ENCODE peak calls at places on chromosomes 16 and 17, in seven cellular contexts. One of them, this sample, is unnamed. For H3K4me1, the result is how much of the 10 kb centered on the place peaks cover.

GRCh38 chr16:83441523-83441922 is 366.3 kb upstream of the HSBP1 start:
- DNase-seq in mammary epithelial cell: peak
- DNase-seq in GM23338: no peak
- DNase-seq in HCT116: no peak
- DNase-seq in GM23248: peak
- DNase-seq in A673: no peak
- DNase-seq in endothelial cell of umbilical vein: peak
- DNase-seq in this sample: no peak

GRCh38 chr17:67434061-67434525 is 57.0 kb downstream of the PITPNC1 start:
- DNase-seq in mammary epithelial cell: no peak
- DNase-seq in GM23338: no peak
- DNase-seq in HCT116: no peak
- DNase-seq in GM23248: peak
- DNase-seq in A673: peak
- DNase-seq in endothelial cell of umbilical vein: no peak
- DNase-seq in this sample: no peak

GRCh38 chr16:8959921-8960787 is 3.6 kb downstream of the USP7 start:
- DNase-seq in mammary epithelial cell: no peak
- DNase-seq in GM23338: peak
- DNase-seq in HCT116: no peak
- DNase-seq in GM23248: peak
- DNase-seq in A673: no peak
- DNase-seq in endothelial cell of umbilical vein: peak
- DNase-seq in this sample: no peak

GRCh38 chr17:6452471-6453266 is 8.4 kb downstream of the PIMREG start:
- DNase-seq in mammary epithelial cell: no peak
- DNase-seq in GM23338: peak
- DNase-seq in HCT116: no peak
- DNase-seq in GM23248: no peak
- DNase-seq in A673: no peak
- DNase-seq in endothelial cell of umbilical vein: no peak
- DNase-seq in this sample: no peak

GRCh38 chr16:28062261-28063046 is 1.1 kb downstream of the GSG1L start:
- DNase-seq in mammary epithelial cell: no peak
- DNase-seq in GM23338: no peak
- DNase-seq in HCT116: no peak
- DNase-seq in GM23248: no peak
- DNase-seq in A673: no peak
- DNase-seq in endothelial cell of umbilical vein: no peak
- DNase-seq in this sample: no peak

GRCh38 chr17:57234252-57235092 is 21.9 kb upstream of the MSI2 start:
- DNase-seq in mammary epithelial cell: no peak
- DNase-seq in GM23338: peak
- DNase-seq in HCT116: no peak
- DNase-seq in GM23248: no peak
- DNase-seq in A673: no peak
- DNase-seq in endothelial cell of umbilical vein: no peak
- DNase-seq in this sample: no peak

GRCh38 chr16:68235882-68236803 is at the start of gene ESRP2:
- DNase-seq in mammary epithelial cell: peak
- DNase-seq in GM23338: peak
- DNase-seq in HCT116: peak
- DNase-seq in GM23248: peak
- DNase-seq in A673: no peak
- DNase-seq in endothelial cell of umbilical vein: no peak
- DNase-seq in this sample: peak

GRCh38 chr16:11780988-11781680 is 15.9 kb downstream of the ZC3H7A start:
- DNase-seq in mammary epithelial cell: no peak
- DNase-seq in GM23338: no peak
- DNase-seq in HCT116: no peak
- DNase-seq in GM23248: no peak
- DNase-seq in A673: no peak
- DNase-seq in endothelial cell of umbilical vein: no peak
- DNase-seq in this sample: no peak

GRCh38 chr17:50841949-50842354 is 6.6 kb downstream of the WFIKKN2 start:
- DNase-seq in mammary epithelial cell: peak
- DNase-seq in GM23338: peak
- DNase-seq in HCT116: peak
- DNase-seq in GM23248: peak
- DNase-seq in A673: peak
- DNase-seq in endothelial cell of umbilical vein: peak
- DNase-seq in this sample: no peak

GRCh38 chr17:26963163-26963503 is 330.8 kb upstream of the WSB1 start:
- DNase-seq in mammary epithelial cell: no peak
- DNase-seq in GM23338: no peak
- DNase-seq in HCT116: no peak
- DNase-seq in GM23248: no peak
- DNase-seq in A673: no peak
- DNase-seq in endothelial cell of umbilical vein: no peak
- DNase-seq in this sample: no peak

GRCh38 chr17:26962255-26963162 is 331.4 kb upstream of the WSB1 start:
- DNase-seq in mammary epithelial cell: no peak
- DNase-seq in GM23338: no peak
- DNase-seq in HCT116: no peak
- DNase-seq in GM23248: no peak
- DNase-seq in A673: no peak
- DNase-seq in endothelial cell of umbilical vein: no peak
- DNase-seq in this sample: no peak
- TF ChIP-seq EZH2 in mammary epithelial cell: no peak
- TF ChIP-seq EZH2 in GM23338: no peak
- TF ChIP-seq EZH2 in HCT116: no peak
- TF ChIP-seq EZH2 in GM23248: no peak
- TF ChIP-seq EZH2 in A673: no peak
- TF ChIP-seq EZH2 in endothelial cell of umbilical vein: no peak
- TF ChIP-seq EZH2 in this sample: no peak

DNA sequence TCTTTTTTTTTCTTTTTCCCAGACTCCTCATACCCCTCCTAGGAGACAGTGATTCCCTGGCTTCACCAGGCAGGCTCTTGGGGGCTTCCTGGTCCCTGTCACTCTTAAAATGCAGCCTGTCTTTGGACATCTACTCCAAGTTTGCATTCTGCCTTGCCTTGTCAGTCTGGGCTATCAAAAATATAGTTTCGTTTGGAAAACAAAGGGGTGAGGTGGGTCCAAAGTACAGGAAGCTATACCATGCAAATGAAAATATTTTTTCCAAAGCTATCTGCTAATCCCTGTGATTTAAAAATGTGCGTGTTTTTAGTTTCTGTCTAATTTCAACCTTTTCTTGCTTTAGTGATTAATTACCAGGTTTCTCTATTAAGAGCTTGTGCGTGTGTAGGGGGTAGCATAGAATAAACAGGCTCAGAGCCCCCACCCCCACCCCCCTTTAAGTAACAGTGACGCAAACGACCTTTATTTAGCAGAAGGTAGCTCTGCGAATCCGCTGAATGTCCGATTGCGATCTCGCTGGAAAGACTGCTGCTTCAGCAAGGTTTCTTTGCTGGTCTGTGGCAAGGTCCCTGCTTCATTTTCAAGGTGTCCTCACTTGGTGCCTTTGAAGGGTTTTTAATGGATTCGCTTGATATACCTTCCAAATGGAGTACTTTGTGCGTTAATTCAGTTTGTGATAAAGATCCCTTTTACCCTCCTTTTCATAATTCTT is 510.2 kb downstream of the WWOX start:
- DNase-seq in mammary epithelial cell: no peak
- DNase-seq in GM23338: no peak
- DNase-seq in HCT116: no peak
- DNase-seq in GM23248: no peak
- DNase-seq in A673: no peak
- DNase-seq in endothelial cell of umbilical vein: no peak
- DNase-seq in this sample: no peak
- H3K4me1 ChIP-seq in mammary epithelial cell: under half
- H3K4me1 ChIP-seq in GM23338: half or more
- H3K4me1 ChIP-seq in HCT116: under half
- H3K4me1 ChIP-seq in GM23248: under half
- H3K4me1 ChIP-seq in A673: under half
- H3K4me1 ChIP-seq in endothelial cell of umbilical vein: under half
- H3K4me1 ChIP-seq in this sample: under half

DNA sequence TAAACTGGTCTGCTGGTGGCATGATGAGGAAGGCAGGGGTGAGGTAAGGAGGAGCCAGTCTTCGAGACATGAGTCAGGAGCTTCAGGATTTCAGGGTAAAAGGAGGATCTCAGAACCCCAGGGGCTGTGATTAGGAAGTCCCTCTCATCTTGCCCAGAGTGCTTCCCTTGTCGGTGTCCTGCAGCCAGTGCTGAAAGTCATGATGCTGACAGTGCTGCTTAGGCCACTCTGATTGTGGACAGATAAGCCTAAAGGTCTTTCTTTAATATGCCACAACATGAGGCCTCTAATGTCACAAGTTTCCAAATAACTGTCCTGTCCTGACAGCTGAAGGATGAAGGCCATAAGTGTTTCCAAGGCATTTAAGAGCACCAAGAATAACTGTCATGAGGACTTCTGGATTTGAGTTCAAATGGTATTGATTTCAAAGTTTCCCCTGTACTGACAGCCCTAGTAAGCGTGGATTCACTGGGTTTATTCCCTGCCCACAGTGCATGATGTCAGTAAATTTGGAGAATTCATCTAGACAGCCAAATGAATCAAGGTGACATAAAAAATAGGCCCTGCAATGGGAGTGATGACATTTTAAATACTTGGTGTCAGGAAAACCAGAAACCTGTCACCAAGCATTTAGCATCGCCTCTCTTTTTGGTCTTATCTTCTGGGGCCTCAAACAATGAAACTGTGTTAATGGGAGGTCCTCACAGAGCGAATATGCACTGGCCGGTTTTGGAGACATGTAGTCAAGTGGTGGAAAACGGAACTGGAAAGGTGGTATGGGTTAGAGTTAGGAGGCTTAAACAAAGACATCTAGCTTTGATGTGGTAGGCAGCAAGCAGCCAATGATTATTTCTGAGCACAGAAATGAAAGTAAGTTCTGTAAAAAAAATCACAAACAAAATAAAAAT is 29.2 kb downstream of the COG4 start:
- DNase-seq in mammary epithelial cell: no peak
- DNase-seq in GM23338: no peak
- DNase-seq in HCT116: no peak
- DNase-seq in GM23248: peak
- DNase-seq in A673: no peak
- DNase-seq in endothelial cell of umbilical vein: no peak
- DNase-seq in this sample: no peak
- TF ChIP-seq EZH2 in mammary epithelial cell: no peak
- TF ChIP-seq EZH2 in GM23338: no peak
- TF ChIP-seq EZH2 in HCT116: no peak
- TF ChIP-seq EZH2 in GM23248: no peak
- TF ChIP-seq EZH2 in A673: no peak
- TF ChIP-seq EZH2 in endothelial cell of umbilical vein: no peak
- TF ChIP-seq EZH2 in this sample: no peak

GRCh38 chr17:69232650-69233049 is 4.0 kb upstream of the ABCA10 start:
- DNase-seq in mammary epithelial cell: no peak
- DNase-seq in GM23338: no peak
- DNase-seq in HCT116: no peak
- DNase-seq in GM23248: no peak
- DNase-seq in A673: no peak
- DNase-seq in endothelial cell of umbilical vein: no peak
- DNase-seq in this sample: no peak
- H3K4me1 ChIP-seq in mammary epithelial cell: under half
- H3K4me1 ChIP-seq in GM23338: under half
- H3K4me1 ChIP-seq in HCT116: under half
- H3K4me1 ChIP-seq in GM23248: under half
- H3K4me1 ChIP-seq in A673: under half
- H3K4me1 ChIP-seq in endothelial cell of umbilical vein: under half
- H3K4me1 ChIP-seq in this sample: under half

GRCh38 chr16:88527186-88527936 is 42.8 kb upstream of the ZC3H18 start:
- DNase-seq in mammary epithelial cell: peak
- DNase-seq in GM23338: peak
- DNase-seq in HCT116: peak
- DNase-seq in GM23248: peak
- DNase-seq in A673: peak
- DNase-seq in endothelial cell of umbilical vein: peak
- DNase-seq in this sample: no peak
- TF ChIP-seq EZH2 in mammary epithelial cell: no peak
- TF ChIP-seq EZH2 in GM23338: no peak
- TF ChIP-seq EZH2 in HCT116: no peak
- TF ChIP-seq EZH2 in GM23248: no peak
- TF ChIP-seq EZH2 in A673: no peak
- TF ChIP-seq EZH2 in endothelial cell of umbilical vein: no peak
- TF ChIP-seq EZH2 in this sample: no peak

GRCh38 chr17:77304746-77305473 is 164.1 kb downstream of the SEC14L1 start:
- DNase-seq in mammary epithelial cell: no peak
- DNase-seq in GM23338: no peak
- DNase-seq in HCT116: no peak
- DNase-seq in GM23248: no peak
- DNase-seq in A673: no peak
- DNase-seq in endothelial cell of umbilical vein: no peak
- DNase-seq in this sample: no peak
- H3K4me1 ChIP-seq in mammary epithelial cell: half or more
- H3K4me1 ChIP-seq in GM23338: under half
- H3K4me1 ChIP-seq in HCT116: half or more
- H3K4me1 ChIP-seq in GM23248: under half
- H3K4me1 ChIP-seq in A673: under half
- H3K4me1 ChIP-seq in endothelial cell of umbilical vein: under half
- H3K4me1 ChIP-seq in this sample: under half

DNA sequence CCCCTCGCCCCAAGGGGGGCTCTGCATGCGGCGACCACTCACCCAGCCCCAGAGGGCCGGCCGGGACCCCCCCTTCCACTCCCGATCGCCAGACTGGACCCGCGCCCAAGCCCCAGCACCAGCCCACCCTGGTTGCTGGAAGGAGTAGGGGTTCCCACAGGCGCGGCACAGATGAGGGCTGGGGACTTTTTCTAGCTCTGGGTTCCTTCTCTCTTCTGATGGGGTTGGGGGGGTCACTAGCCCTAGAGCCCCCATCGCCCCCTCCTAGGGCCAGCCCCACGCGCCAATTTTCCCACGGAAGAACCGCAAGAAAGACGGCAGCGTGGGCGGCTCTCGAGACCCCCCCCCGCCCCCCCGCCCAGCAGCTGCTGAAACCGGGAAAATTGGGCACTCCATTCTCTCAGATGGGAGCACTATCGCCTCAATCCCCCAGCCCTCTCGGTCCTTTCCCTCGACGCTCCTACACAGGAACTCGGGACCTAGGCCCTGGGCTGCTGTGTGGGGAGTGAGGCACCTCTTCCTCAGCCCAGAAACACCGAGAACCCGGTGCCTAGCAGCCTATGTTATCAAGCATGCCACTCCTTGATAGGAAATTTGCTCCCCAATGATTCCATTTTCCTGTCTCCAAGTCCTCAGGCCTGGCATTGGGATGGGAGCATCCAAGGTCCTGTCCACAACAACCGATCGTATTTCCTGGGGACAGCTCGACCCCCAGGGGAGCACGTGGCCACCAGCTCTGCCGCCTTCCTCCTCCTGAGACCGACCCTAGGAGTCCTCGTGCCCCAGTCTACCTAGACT is 17.1 kb upstream of the CBX8 start:
- DNase-seq in mammary epithelial cell: no peak
- DNase-seq in GM23338: peak
- DNase-seq in HCT116: no peak
- DNase-seq in GM23248: no peak
- DNase-seq in A673: no peak
- DNase-seq in endothelial cell of umbilical vein: no peak
- DNase-seq in this sample: no peak
- TF ChIP-seq EZH2 in mammary epithelial cell: peak
- TF ChIP-seq EZH2 in GM23338: peak
- TF ChIP-seq EZH2 in HCT116: no peak
- TF ChIP-seq EZH2 in GM23248: peak
- TF ChIP-seq EZH2 in A673: no peak
- TF ChIP-seq EZH2 in endothelial cell of umbilical vein: no peak
- TF ChIP-seq EZH2 in this sample: peak

GRCh38 chr17:2396568-2397246 is 4.2 kb downstream of the MNT start:
- DNase-seq in mammary epithelial cell: peak
- DNase-seq in GM23338: peak
- DNase-seq in HCT116: peak
- DNase-seq in GM23248: peak
- DNase-seq in A673: peak
- DNase-seq in endothelial cell of umbilical vein: peak
- DNase-seq in this sample: no peak
- H3K4me1 ChIP-seq in mammary epithelial cell: half or more
- H3K4me1 ChIP-seq in GM23338: under half
- H3K4me1 ChIP-seq in HCT116: half or more
- H3K4me1 ChIP-seq in GM23248: under half
- H3K4me1 ChIP-seq in A673: half or more
- H3K4me1 ChIP-seq in endothelial cell of umbilical vein: under half
- H3K4me1 ChIP-seq in this sample: under half